ENCODE peak calls at places on chromosomes 12 and 14, in five cellular contexts. Y is A549, X is lung, U is IMR-90, B is A673. Q is an unnamed sample.

GRCh38 chr14:104795781-104796681 is 483 bp upstream of the AKT1 start:
- DNase-seq in Y (no peak), X (no peak), U (no peak), B (peak), Q (peak)

GRCh38 chr12:11773889-11774677 is 124.6 kb downstream of the ETV6 start:
- DNase-seq in Y (no peak), X (no peak), U (no peak), B (no peak), Q (no peak)

GRCh38 chr12:116959845-116960514 is 49.2 kb downstream of the FBXW8 start:
- DNase-seq in Y (no peak), X (no peak), U (no peak), B (no peak), Q (no peak)

GRCh38 chr14:73787760-73788508 is 63.7 kb upstream of the PTGR2 start:
- DNase-seq in Y (no peak), X (no peak), U (peak), B (no peak), Q (peak)

GRCh38 chr14:102008891-102009290 is 44.5 kb downstream of the DYNC1H1 start:
- DNase-seq in Y (no peak), X (no peak), U (no peak), B (no peak), Q (no peak)

GRCh38 chr14:30382221-30382620 is 176.7 kb upstream of the G2E3 start:
- DNase-seq in Y (no peak), X (no peak), U (no peak), B (no peak), Q (no peak)

GRCh38 chr14:23617539-23617938 is 18.6 kb upstream of the DHRS2 start:
- DNase-seq in Y (no peak), X (no peak), U (no peak), B (no peak), Q (no peak)

GRCh38 chr14:105927094-105927475 is 400.7 kb downstream of the TMEM121 start:
- DNase-seq in Y (no peak), X (no peak), U (no peak), B (no peak), Q (no peak)

GRCh38 chr12:110501378-110501721 is 561 bp downstream of the VPS29 start:
- DNase-seq in Y (peak), X (no peak), U (peak), B (peak), Q (peak)

GRCh38 chr14:92729632-92730358 is 18.6 kb downstream of the LGMN start:
- DNase-seq in Y (no peak), X (no peak), U (peak), B (no peak), Q (peak)

GRCh38 chr12:44117368-44117767 is 281.5 kb downstream of the TMEM117 start:
- DNase-seq in Y (no peak), X (no peak), U (peak), B (no peak), Q (no peak)

GRCh38 chr12:22121224-22121623 is 75.2 kb downstream of the CMAS start:
- DNase-seq in Y (peak), X (no peak), U (no peak), B (no peak), Q (no peak)

GRCh38 chr12:78888583-78888982 is 24.0 kb downstream of the SYT1 start:
- DNase-seq in Y (peak), X (no peak), U (no peak), B (peak), Q (no peak)

GRCh38 chr12:56299308-56299852 is 750 bp downstream of the CS start:
- DNase-seq in Y (peak), X (no peak), U (peak), B (peak), Q (no peak)

GRCh38 chr12:120903818-120904773 is at the start of gene SPPL3:
- DNase-seq in Y (peak), X (peak), U (peak), B (peak), Q (peak)

GRCh38 chr14:91229743-91230200 is 14.7 kb downstream of the GPR68 start:
- DNase-seq in Y (no peak), X (no peak), U (peak), B (no peak), Q (peak)

GRCh38 chr14:91511014-91511466 is 930 bp upstream of the PPP4R3A start:
- DNase-seq in Y (peak), X (no peak), U (peak), B (no peak), Q (no peak)

GRCh38 chr14:53325176-53325806 is 172.2 kb upstream of the DDHD1 start:
- DNase-seq in Y (no peak), X (no peak), U (peak), B (peak), Q (peak)
- TF ChIP-seq CTCF in Y (no peak), X (no peak), U (peak), B (peak), Q (peak)

DNA sequence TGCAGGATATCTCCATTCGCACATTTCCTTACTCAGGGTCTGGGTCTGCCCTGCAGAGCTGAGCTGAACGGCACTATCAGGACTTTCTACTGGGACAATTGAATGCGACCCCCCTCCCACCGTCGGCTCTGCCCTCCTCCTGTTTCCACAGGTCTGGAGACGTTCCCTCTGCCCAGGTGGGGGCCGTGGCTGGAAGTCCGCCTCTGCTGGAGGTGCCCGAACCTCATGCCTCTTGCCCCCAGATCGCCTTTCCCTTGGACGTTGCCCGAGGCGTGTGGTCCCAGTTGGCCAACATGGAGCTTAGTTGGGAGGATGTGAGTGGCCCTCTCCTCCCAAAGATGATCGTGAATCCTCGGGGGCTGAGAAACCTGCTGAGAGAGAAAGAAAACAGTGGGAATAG is 21.2 kb upstream of the KLC1 start:
- DNase-seq in Y (no peak), X (no peak), U (no peak), B (no peak), Q (no peak)
- H3K4me3 ChIP-seq in Y (no peak), X (no peak), U (no peak), B (no peak), Q (no peak)

GRCh38 chr12:67430708-67431335 is 161.7 kb downstream of the CAND1 start:
- DNase-seq in Y (no peak), X (peak), U (no peak), B (no peak), Q (peak)
- TF ChIP-seq CTCF in Y (no peak), X (no peak), U (no peak), B (no peak), Q (no peak)

GRCh38 chr14:94768521-94769412 is 1.1 kb downstream of the GSC start:
- DNase-seq in Y (peak), X (no peak), U (no peak), B (no peak), Q (no peak)
- H3K4me3 ChIP-seq in Y (peak), X (no peak), U (no peak), B (peak), Q (peak)